ENCODE peak calls at places on chromosomes 3 and 15, in five cellular contexts. I is ascending aorta; D is fibroblast of mammary gland; T is stimulated activated CD4-positive, alpha-beta T cell treated with anti-CD3 and anti-CD28 coated beads, Interleukin-2, amount 100 ng/mL, for 24 hours; W is HTR-8/SVneo. X is an unnamed sample.
A peak's percentile ranks its signal among the peaks of the same experiment; 100 is the strongest.

GRCh38 chr3:186901135-186901734 is 29.1 kb upstream of the ST6GAL1 start:
- DNase-seq in W (no peak), D (peak; percentile 10), T (no peak), I (no peak), X (no peak)

GRCh38 chr3:190853464-190853863 is 9.0 kb downstream of the GMNC start:
- DNase-seq in D (no peak), W (no peak), I (no peak), T (no peak), X (no peak)

GRCh38 chr15:43776718-43777292 is at the start of gene ELL3:
- DNase-seq in I (peak; percentile 32), T (peak; percentile 72), D (peak; percentile 64), W (peak; percentile 71), X (peak; percentile 77)

GRCh38 chr3:133828576-133829309 is 23.1 kb downstream of the SRPRB start:
- DNase-seq in W (no peak), D (no peak), T (peak; percentile 16), I (no peak), X (no peak)

GRCh38 chr15:92683511-92683834 is 27.9 kb upstream of the FAM174B start:
- DNase-seq in T (no peak), D (peak; percentile 14), W (peak; percentile 25), I (no peak), X (peak; percentile 46)

GRCh38 chr15:93217343-93217742 is 128.3 kb upstream of the RGMA start:
- DNase-seq in I (no peak), T (no peak), D (no peak), W (no peak), X (no peak)

GRCh38 chr3:19474169-19474568 is 325.9 kb downstream of the KCNH8 start:
- DNase-seq in T (no peak), D (no peak), W (no peak), I (no peak), X (peak; percentile 8)

GRCh38 chr3:130644600-130645232 is 101.9 kb downstream of the PIK3R4 start:
- DNase-seq in W (no peak), I (no peak), T (no peak), D (peak; percentile 7), X (no peak)

GRCh38 chr15:81304226-81304625 is 19.7 kb downstream of the STARD5 start:
- DNase-seq in I (no peak), D (peak; percentile 66), W (no peak), T (no peak), X (no peak)

GRCh38 chr3:125165189-125165947 is 47.2 kb downstream of the SLC12A8 start:
- DNase-seq in T (no peak), I (no peak), D (peak; percentile 60), W (peak; percentile 69), X (no peak)

GRCh38 chr15:28913171-28913765 is 27.5 kb downstream of the APBA2 start:
- DNase-seq in T (no peak), W (peak; percentile 33), I (no peak), D (no peak), X (no peak)

GRCh38 chr3:45417949-45418847 is 29.8 kb downstream of the LARS2 start:
- DNase-seq in I (no peak), D (no peak), W (no peak), T (no peak), X (peak; percentile 21)

GRCh38 chr3:155701882-155702465 is 42.9 kb downstream of the PLCH1 start:
- DNase-seq in I (no peak), T (no peak), W (peak; percentile 34), D (peak; percentile 65), X (peak; percentile 82)

GRCh38 chr3:119329551-119329950 is 35.4 kb downstream of the ARHGAP31 start:
- DNase-seq in I (no peak), W (no peak), T (no peak), D (no peak), X (no peak)

GRCh38 chr15:77584201-77584600 is 48.5 kb downstream of the LINGO1 start:
- DNase-seq in T (no peak), W (no peak), I (no peak), D (no peak), X (no peak)

X was measured in NCI-H1417.